ENCODE peak calls at places on chromosome 6, in seven cellular contexts. One of them, this sample, is unnamed.

GRCh38 chr6:100078509-100078908 is 84.5 kb upstream of the MCHR2 start:
- DNase-seq in ovary: no peak
- DNase-seq in lower lobe of right lung: no peak
- DNase-seq in Peyer's patch: no peak
- DNase-seq in hepatocyte: peak; percentile 17
- DNase-seq in heart left ventricle: no peak
- DNase-seq in left lung: no peak
- DNase-seq in this sample: no peak

GRCh38 chr6:110476046-110476849 is at the start of gene SLC22A16:
- DNase-seq in ovary: no peak
- DNase-seq in hepatocyte: no peak
- DNase-seq in lower lobe of right lung: peak; percentile 62
- DNase-seq in heart left ventricle: peak; percentile 31
- DNase-seq in left lung: no peak
- DNase-seq in Peyer's patch: no peak
- DNase-seq in this sample: no peak

GRCh38 chr6:114058435-114058834 is 87.5 kb upstream of the HDAC2 start:
- DNase-seq in Peyer's patch: no peak
- DNase-seq in left lung: no peak
- DNase-seq in hepatocyte: no peak
- DNase-seq in lower lobe of right lung: no peak
- DNase-seq in ovary: no peak
- DNase-seq in heart left ventricle: no peak
- DNase-seq in this sample: no peak

GRCh38 chr6:85252085-85252484 is 197.8 kb upstream of the NT5E start:
- DNase-seq in heart left ventricle: no peak
- DNase-seq in lower lobe of right lung: no peak
- DNase-seq in hepatocyte: no peak
- DNase-seq in left lung: no peak
- DNase-seq in Peyer's patch: no peak
- DNase-seq in ovary: no peak
- DNase-seq in this sample: no peak

GRCh38 chr6:109284675-109285074 is 97.6 kb downstream of the CD164 start:
- DNase-seq in ovary: no peak
- DNase-seq in left lung: no peak
- DNase-seq in heart left ventricle: no peak
- DNase-seq in lower lobe of right lung: no peak
- DNase-seq in Peyer's patch: no peak
- DNase-seq in hepatocyte: no peak
- DNase-seq in this sample: no peak

GRCh38 chr6:72631480-72631879 is 9.6 kb downstream of the KCNQ5 start:
- DNase-seq in left lung: no peak
- DNase-seq in hepatocyte: no peak
- DNase-seq in lower lobe of right lung: no peak
- DNase-seq in ovary: no peak
- DNase-seq in Peyer's patch: no peak
- DNase-seq in heart left ventricle: no peak
- DNase-seq in this sample: no peak

GRCh38 chr6:64504509-64504908 is 868.9 kb downstream of the PHF3 start:
- DNase-seq in lower lobe of right lung: no peak
- DNase-seq in Peyer's patch: no peak
- DNase-seq in ovary: no peak
- DNase-seq in hepatocyte: peak; percentile 35
- DNase-seq in heart left ventricle: no peak
- DNase-seq in left lung: no peak
- DNase-seq in this sample: no peak

GRCh38 chr6:31834367-31834703 is 6.8 kb downstream of the HSPA1B start:
- DNase-seq in Peyer's patch: peak; percentile 90
- DNase-seq in hepatocyte: peak; percentile 94
- DNase-seq in heart left ventricle: peak; percentile 92
- DNase-seq in ovary: peak; percentile 88
- DNase-seq in left lung: peak; percentile 89
- DNase-seq in lower lobe of right lung: peak; percentile 90
- DNase-seq in this sample: peak; percentile 96

GRCh38 chr6:42885702-42886101 is 6.3 kb downstream of the RPL7L1 start:
- DNase-seq in lower lobe of right lung: no peak
- DNase-seq in hepatocyte: no peak
- DNase-seq in left lung: no peak
- DNase-seq in Peyer's patch: no peak
- DNase-seq in heart left ventricle: no peak
- DNase-seq in ovary: no peak
- DNase-seq in this sample: no peak

GRCh38 chr6:11317885-11318771 is 85.7 kb upstream of the NEDD9 start:
- DNase-seq in Peyer's patch: peak; percentile 69
- DNase-seq in lower lobe of right lung: peak; percentile 59
- DNase-seq in left lung: peak; percentile 71
- DNase-seq in hepatocyte: peak; percentile 91
- DNase-seq in heart left ventricle: peak; percentile 50
- DNase-seq in ovary: peak; percentile 40
- DNase-seq in this sample: peak; percentile 64

GRCh38 chr6:169789944-169790927 is 38.8 kb downstream of the ERMARD start:
- DNase-seq in heart left ventricle: peak; percentile 69
- DNase-seq in hepatocyte: peak; percentile 89
- DNase-seq in lower lobe of right lung: peak; percentile 80
- DNase-seq in Peyer's patch: peak; percentile 88
- DNase-seq in ovary: peak; percentile 79
- DNase-seq in left lung: peak; percentile 69
- DNase-seq in this sample: peak; percentile 87

GRCh38 chr6:107460074-107460631 is 789 bp upstream of the PDSS2 start:
- DNase-seq in Peyer's patch: no peak
- DNase-seq in hepatocyte: no peak
- DNase-seq in lower lobe of right lung: no peak
- DNase-seq in ovary: no peak
- DNase-seq in heart left ventricle: no peak
- DNase-seq in left lung: no peak
- DNase-seq in this sample: no peak

GRCh38 chr6:134278000-134278399 is 39.9 kb downstream of the SGK1 start:
- DNase-seq in Peyer's patch: no peak
- DNase-seq in lower lobe of right lung: no peak
- DNase-seq in heart left ventricle: no peak
- DNase-seq in hepatocyte: no peak
- DNase-seq in left lung: no peak
- DNase-seq in ovary: no peak
- DNase-seq in this sample: no peak

GRCh38 chr6:157978021-157978783 is 3.5 kb upstream of the SYNJ2 start:
- DNase-seq in lower lobe of right lung: no peak
- DNase-seq in hepatocyte: no peak
- DNase-seq in heart left ventricle: no peak
- DNase-seq in left lung: no peak
- DNase-seq in ovary: no peak
- DNase-seq in Peyer's patch: no peak
- DNase-seq in this sample: no peak

GRCh38 chr6:27770724-27771123 is 141.5 kb downstream of the OR2B2 start:
- DNase-seq in hepatocyte: no peak
- DNase-seq in Peyer's patch: no peak
- DNase-seq in lower lobe of right lung: no peak
- DNase-seq in left lung: no peak
- DNase-seq in ovary: no peak
- DNase-seq in heart left ventricle: no peak
- DNase-seq in this sample: no peak

GRCh38 chr6:80547827-80548226 is 441.4 kb downstream of the BCKDHB start:
- DNase-seq in ovary: no peak
- DNase-seq in lower lobe of right lung: no peak
- DNase-seq in Peyer's patch: no peak
- DNase-seq in hepatocyte: no peak
- DNase-seq in left lung: no peak
- DNase-seq in heart left ventricle: no peak
- DNase-seq in this sample: no peak

GRCh38 chr6:149855040-149855654 is 9.0 kb downstream of the LRP11 start:
- DNase-seq in Peyer's patch: no peak
- DNase-seq in left lung: peak; percentile 50
- DNase-seq in lower lobe of right lung: no peak
- DNase-seq in hepatocyte: peak; percentile 70
- DNase-seq in heart left ventricle: no peak
- DNase-seq in ovary: no peak
- DNase-seq in this sample: no peak

GRCh38 chr6:126083875-126084274 is 97.5 kb downstream of the TRMT11 start:
- DNase-seq in lower lobe of right lung: no peak
- DNase-seq in heart left ventricle: no peak
- DNase-seq in left lung: no peak
- DNase-seq in Peyer's patch: no peak
- DNase-seq in ovary: no peak
- DNase-seq in hepatocyte: no peak
- DNase-seq in this sample: no peak

GRCh38 chr6:107560657-107561056 is 70.7 kb downstream of the SOBP start:
- DNase-seq in left lung: no peak
- DNase-seq in ovary: peak; percentile 48
- DNase-seq in lower lobe of right lung: no peak
- DNase-seq in Peyer's patch: no peak
- DNase-seq in hepatocyte: peak; percentile 11
- DNase-seq in heart left ventricle: no peak
- DNase-seq in this sample: no peak

GRCh38 chr6:148653138-148653776 is 93.6 kb upstream of the UST start:
- DNase-seq in left lung: no peak
- DNase-seq in Peyer's patch: no peak
- DNase-seq in heart left ventricle: no peak
- DNase-seq in hepatocyte: no peak
- DNase-seq in lower lobe of right lung: no peak
- DNase-seq in ovary: no peak
- DNase-seq in this sample: no peak

GRCh38 chr6:148650941-148651540 is 95.8 kb upstream of the UST start:
- DNase-seq in ovary: no peak
- DNase-seq in hepatocyte: no peak
- DNase-seq in heart left ventricle: no peak
- DNase-seq in left lung: no peak
- DNase-seq in lower lobe of right lung: no peak
- DNase-seq in Peyer's patch: no peak
- DNase-seq in this sample: no peak

GRCh38 chr6:148648754-148649453 is 97.9 kb upstream of the UST start:
- DNase-seq in ovary: no peak
- DNase-seq in heart left ventricle: no peak
- DNase-seq in Peyer's patch: no peak
- DNase-seq in left lung: no peak
- DNase-seq in hepatocyte: no peak
- DNase-seq in lower lobe of right lung: no peak
- DNase-seq in this sample: no peak

DNA sequence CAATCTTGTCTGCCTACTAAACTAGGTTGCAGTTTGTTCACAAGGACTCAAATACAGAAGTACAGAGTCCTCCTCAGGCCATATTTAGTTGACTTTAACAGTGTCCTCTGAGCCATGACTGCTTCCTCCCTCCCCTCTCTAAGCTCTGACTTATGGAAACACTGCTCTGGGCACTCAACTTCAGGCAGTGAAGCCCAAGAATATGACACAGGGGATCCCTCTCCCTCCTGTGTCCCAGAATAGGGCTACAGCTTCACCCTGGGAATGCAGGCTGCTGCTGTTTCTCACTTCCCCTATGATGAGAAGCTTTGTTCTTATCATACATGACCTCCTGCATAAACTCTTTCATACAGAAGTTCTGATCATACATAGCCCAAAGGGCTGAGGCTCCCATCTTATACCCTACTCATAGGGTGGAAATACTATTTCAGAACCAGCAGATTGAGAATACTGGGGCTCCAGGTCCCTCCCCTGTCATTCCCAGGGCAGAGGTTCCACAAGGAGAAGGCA is 97.3 kb upstream of the UST start:
- DNase-seq in Peyer's patch: no peak
- DNase-seq in hepatocyte: no peak
- DNase-seq in lower lobe of right lung: no peak
- DNase-seq in heart left ventricle: no peak
- DNase-seq in ovary: no peak
- DNase-seq in left lung: no peak
- DNase-seq in this sample: no peak
- H3K9me3 ChIP-seq in Peyer's patch: no peaks in the 10 kb centered on the region
- H3K9me3 ChIP-seq in hepatocyte: no peaks in the 10 kb centered on the region
- H3K9me3 ChIP-seq in lower lobe of right lung: no peaks in the 10 kb centered on the region
- H3K9me3 ChIP-seq in heart left ventricle: peaks cover 7% of the 10 kb centered on the region
- H3K9me3 ChIP-seq in ovary: no peaks in the 10 kb centered on the region
- H3K9me3 ChIP-seq in left lung: no peaks in the 10 kb centered on the region
- H3K9me3 ChIP-seq in this sample: no peaks in the 10 kb centered on the region

GRCh38 chr6:82484737-82485650 is 121.4 kb downstream of the TPBG start:
- DNase-seq in lower lobe of right lung: no peak
- DNase-seq in ovary: no peak
- DNase-seq in Peyer's patch: no peak
- DNase-seq in left lung: no peak
- DNase-seq in hepatocyte: no peak
- DNase-seq in heart left ventricle: no peak
- DNase-seq in this sample: peak; percentile 38

GRCh38 chr6:82484001-82484400 is 120.4 kb downstream of the TPBG start:
- DNase-seq in lower lobe of right lung: no peak
- DNase-seq in hepatocyte: no peak
- DNase-seq in left lung: no peak
- DNase-seq in heart left ventricle: no peak
- DNase-seq in ovary: no peak
- DNase-seq in Peyer's patch: no peak
- DNase-seq in this sample: no peak

GRCh38 chr6:82492134-82492533 is 128.5 kb downstream of the TPBG start:
- DNase-seq in ovary: no peak
- DNase-seq in lower lobe of right lung: no peak
- DNase-seq in left lung: no peak
- DNase-seq in heart left ventricle: no peak
- DNase-seq in hepatocyte: no peak
- DNase-seq in Peyer's patch: no peak
- DNase-seq in this sample: no peak

GRCh38 chr6:82487895-82488294 is 124.3 kb downstream of the TPBG start:
- DNase-seq in lower lobe of right lung: no peak
- DNase-seq in Peyer's patch: no peak
- DNase-seq in left lung: no peak
- DNase-seq in hepatocyte: no peak
- DNase-seq in ovary: no peak
- DNase-seq in heart left ventricle: no peak
- DNase-seq in this sample: no peak

DNA sequence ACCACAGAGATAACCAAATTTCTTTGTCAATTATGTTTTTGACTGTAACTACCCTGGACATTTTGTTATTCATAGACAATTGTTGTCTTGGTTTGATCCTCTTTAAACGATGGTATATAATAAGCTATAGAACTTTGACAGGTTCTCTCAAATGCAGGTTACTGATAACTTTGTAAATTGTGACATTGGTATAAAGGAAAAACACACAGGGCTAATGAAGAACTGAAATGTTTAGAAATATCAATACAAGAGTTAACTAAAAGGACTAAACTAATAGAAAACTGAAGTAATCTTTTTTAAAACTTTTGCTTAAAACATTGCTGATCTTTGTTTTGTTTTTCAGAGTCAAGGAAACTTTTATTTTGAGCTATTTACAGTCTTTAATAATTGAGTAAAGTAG is 124.8 kb downstream of the TPBG start:
- DNase-seq in heart left ventricle: no peak
- DNase-seq in Peyer's patch: no peak
- DNase-seq in hepatocyte: no peak
- DNase-seq in left lung: no peak
- DNase-seq in lower lobe of right lung: no peak
- DNase-seq in ovary: no peak
- DNase-seq in this sample: no peak
- H3K9me3 ChIP-seq in heart left ventricle: peaks cover 43% of the 10 kb centered on the region
- H3K9me3 ChIP-seq in Peyer's patch: peaks cover 4% of the 10 kb centered on the region
- H3K9me3 ChIP-seq in hepatocyte: peaks cover 5% of the 10 kb centered on the region
- H3K9me3 ChIP-seq in left lung: peaks cover 3% of the 10 kb centered on the region
- H3K9me3 ChIP-seq in lower lobe of right lung: peaks cover 28% of the 10 kb centered on the region
- H3K9me3 ChIP-seq in ovary: no peaks in the 10 kb centered on the region
- H3K9me3 ChIP-seq in this sample: no peaks in the 10 kb centered on the region

GRCh38 chr6:165118736-165119135 is 190.7 kb downstream of the C6orf118 start:
- DNase-seq in lower lobe of right lung: no peak
- DNase-seq in left lung: no peak
- DNase-seq in ovary: no peak
- DNase-seq in hepatocyte: no peak
- DNase-seq in heart left ventricle: no peak
- DNase-seq in Peyer's patch: no peak
- DNase-seq in this sample: no peak
- H3K9me3 ChIP-seq in lower lobe of right lung: no peaks in the 10 kb centered on the region
- H3K9me3 ChIP-seq in left lung: no peaks in the 10 kb centered on the region
- H3K9me3 ChIP-seq in ovary: peaks cover 2% of the 10 kb centered on the region
- H3K9me3 ChIP-seq in hepatocyte: peaks cover 9% of the 10 kb centered on the region
- H3K9me3 ChIP-seq in heart left ventricle: peaks cover 13% of the 10 kb centered on the region
- H3K9me3 ChIP-seq in Peyer's patch: peaks cover 7% of the 10 kb centered on the region
- H3K9me3 ChIP-seq in this sample: no peaks in the 10 kb centered on the region

GRCh38 chr6:159469449-159469848 is 223.6 kb downstream of the SOD2 start:
- DNase-seq in lower lobe of right lung: no peak
- DNase-seq in left lung: no peak
- DNase-seq in Peyer's patch: no peak
- DNase-seq in heart left ventricle: no peak
- DNase-seq in hepatocyte: peak; percentile 54
- DNase-seq in ovary: no peak
- DNase-seq in this sample: no peak
- H3K9me3 ChIP-seq in lower lobe of right lung: no peaks in the 10 kb centered on the region
- H3K9me3 ChIP-seq in left lung: no peaks in the 10 kb centered on the region
- H3K9me3 ChIP-seq in Peyer's patch: no peaks in the 10 kb centered on the region
- H3K9me3 ChIP-seq in heart left ventricle: peaks cover 8% of the 10 kb centered on the region
- H3K9me3 ChIP-seq in hepatocyte: no peaks in the 10 kb centered on the region
- H3K9me3 ChIP-seq in ovary: no peaks in the 10 kb centered on the region
- H3K9me3 ChIP-seq in this sample: no peaks in the 10 kb centered on the region

This sample was measured in right cardiac atrium.